ENCODE peak calls at places on chromosomes 2 and 18, in seven cellular contexts. Z, N, C, P, I, R and B are unnamed samples.

GRCh38 chr2:33062665-33063249 is 116.0 kb downstream of the LTBP1 start:
- ATAC-seq in P (no peak), I (no peak), Z (no peak), C (no peak), N (no peak), R (no peak), B (no peak)

GRCh38 chr18:71942433-71942832 is 601.7 kb downstream of the CBLN2 start:
- ATAC-seq in Z (no peak), C (no peak), R (peak; percentile 10), P (no peak), I (no peak), N (peak; percentile 53), B (no peak)

GRCh38 chr2:230360028-230360427 is 33.0 kb downstream of the SP140L start:
- ATAC-seq in I (no peak), Z (no peak), N (no peak), C (no peak), R (no peak), P (no peak), B (no peak)

GRCh38 chr18:62282188-62282629 is 42.9 kb upstream of the TNFRSF11A start:
- ATAC-seq in P (no peak), C (no peak), Z (no peak), R (peak; percentile 64), N (no peak), I (no peak), B (no peak)

GRCh38 chr2:119429225-119430000 is 2.2 kb upstream of the TMEM37 start:
- ATAC-seq in N (no peak), R (no peak), P (peak; percentile 29), I (no peak), C (no peak), Z (no peak), B (peak; percentile 10)

GRCh38 chr2:156366747-156367146 is 34.2 kb upstream of the NR4A2 start:
- ATAC-seq in P (no peak), R (no peak), I (no peak), N (no peak), C (no peak), Z (no peak), B (no peak)

GRCh38 chr2:121888189-121888557 is 132.7 kb downstream of the TSN start:
- ATAC-seq in R (peak; percentile 71), P (no peak), C (no peak), I (peak; percentile 20), Z (no peak), N (no peak), B (no peak)

GRCh38 chr2:1593371-1594205 is 150.7 kb downstream of the PXDN start:
- ATAC-seq in I (peak; percentile 38), P (peak; percentile 59), C (no peak), Z (no peak), R (peak; percentile 43), N (no peak), B (no peak)

GRCh38 chr2:179422037-179422643 is 157.5 kb upstream of the SESTD1 start:
- ATAC-seq in I (peak; percentile 73), R (no peak), C (peak; percentile 77), Z (peak; percentile 61), N (peak; percentile 75), P (peak; percentile 79), B (peak; percentile 66)

GRCh38 chr2:12605936-12606335 is 110.8 kb upstream of the TRIB2 start:
- ATAC-seq in N (no peak), P (no peak), R (no peak), I (no peak), Z (no peak), C (no peak), B (no peak)

GRCh38 chr2:226172939-226173338 is 626.7 kb downstream of the IRS1 start:
- ATAC-seq in C (no peak), N (no peak), Z (no peak), I (no peak), R (no peak), P (no peak), B (no peak)

GRCh38 chr2:64846175-64846574 is 143.0 kb upstream of the SLC1A4 start:
- ATAC-seq in Z (no peak), R (no peak), C (peak; percentile 51), P (peak; percentile 62), N (no peak), I (no peak), B (no peak)

GRCh38 chr2:69437751-69438154 is 518 bp upstream of the NFU1 start:
- ATAC-seq in P (peak; percentile 76), C (peak; percentile 61), I (peak; percentile 55), N (peak; percentile 2), Z (no peak), R (no peak), B (peak; percentile 37)

GRCh38 chr2:109380502-109381326 is 233.1 kb downstream of the SEPTIN10 start:
- ATAC-seq in N (no peak), Z (no peak), C (no peak), R (no peak), I (no peak), P (no peak), B (no peak)